ENCODE peak calls at places on chromosomes 16 and 17, in five cellular contexts. K, L, J, H and Y are unnamed samples.

GRCh38 chr17:81641825-81642489 is 5.0 kb downstream of the TSPAN10 start:
- DNase-seq in K (no peak), L (no peak), J (no peak), H (no peak), Y (no peak)

GRCh38 chr17:15233971-15234370 is 31.2 kb downstream of the PMP22 start:
- DNase-seq in K (no peak), L (no peak), J (no peak), H (no peak), Y (no peak)

GRCh38 chr17:48528153-48528912 is 2.5 kb downstream of the HOXB1 start:
- DNase-seq in K (no peak), L (no peak), J (no peak), H (no peak), Y (no peak)

GRCh38 chr17:76957600-76958464 is 89.6 kb downstream of the MGAT5B start:
- DNase-seq in K (no peak), L (no peak), J (no peak), H (no peak), Y (no peak)

GRCh38 chr16:67927131-67927941 is 4.3 kb downstream of the CTRL start:
- DNase-seq in K (no peak), L (no peak), J (no peak), H (no peak), Y (no peak)

GRCh38 chr16:17331071-17331521 is 139.7 kb downstream of the XYLT1 start:
- DNase-seq in K (no peak), L (no peak), J (no peak), H (no peak), Y (no peak)

GRCh38 chr17:9209347-9209746 is 188.0 kb downstream of the NTN1 start:
- DNase-seq in K (no peak), L (no peak), J (no peak), H (no peak), Y (no peak)

GRCh38 chr17:57391857-57392256 is 135.5 kb downstream of the MSI2 start:
- DNase-seq in K (no peak), L (no peak), J (no peak), H (no peak), Y (no peak)

GRCh38 chr16:75648265-75649076 is 898 bp downstream of the TERF2IP start:
- DNase-seq in K (peak), L (peak), J (peak), H (peak), Y (peak)

GRCh38 chr16:29674188-29674587 is 4.8 kb upstream of the QPRT start:
- DNase-seq in K (no peak), L (no peak), J (no peak), H (no peak), Y (no peak)

GRCh38 chr16:28189237-28189636 is 22.5 kb downstream of the XPO6 start:
- DNase-seq in K (no peak), L (no peak), J (no peak), H (no peak), Y (no peak)

GRCh38 chr16:23959069-23959800 is 123.5 kb downstream of the PRKCB start:
- DNase-seq in K (no peak), L (no peak), J (no peak), H (no peak), Y (no peak)

GRCh38 chr17:63601439-63602371 is 1.0 kb downstream of the TACO1 start:
- DNase-seq in K (no peak), L (no peak), J (no peak), H (no peak), Y (no peak)

GRCh38 chr17:18877104-18877503 is 19.2 kb downstream of the PRPSAP2 start:
- DNase-seq in K (no peak), L (no peak), J (no peak), H (no peak), Y (no peak)

GRCh38 chr17:59829217-59830006 is 63.3 kb downstream of the TUBD1 start:
- DNase-seq in K (no peak), L (no peak), J (peak), H (no peak), Y (no peak)

GRCh38 chr17:11240841-11241610 is at the start of gene SHISA6:
- DNase-seq in K (no peak), L (no peak), J (no peak), H (no peak), Y (no peak)

GRCh38 chr17:16398270-16399267 is 16.8 kb upstream of the TRPV2 start:
- DNase-seq in K (no peak), L (no peak), J (no peak), H (no peak), Y (no peak)

GRCh38 chr17:50206604-50207293 is 5.3 kb upstream of the COL1A1 start:
- DNase-seq in K (no peak), L (no peak), J (peak), H (no peak), Y (no peak)

GRCh38 chr16:12901597-12902436 is at the start of gene SHISA9:
- DNase-seq in K (no peak), L (no peak), J (no peak), H (no peak), Y (no peak)

GRCh38 chr16:69410285-69410990 is 14.0 kb upstream of the CYB5B start:
- DNase-seq in K (no peak), L (no peak), J (no peak), H (no peak), Y (no peak)

GRCh38 chr16:49455181-49455990 is 81.8 kb downstream of the C16orf78 start:
- DNase-seq in K (no peak), L (no peak), J (no peak), H (no peak), Y (no peak)

GRCh38 chr16:72847187-72848044 is 200.5 kb downstream of the ZFHX3 start:
- DNase-seq in K (no peak), L (no peak), J (no peak), H (no peak), Y (no peak)

GRCh38 chr16:396605-397004 is 394 bp upstream of the NME4 start:
- DNase-seq in K (no peak), L (no peak), J (no peak), H (no peak), Y (no peak)

GRCh38 chr17:35082073-35082657 is 18.7 kb upstream of the RFFL start:
- DNase-seq in K (no peak), L (no peak), J (no peak), H (no peak), Y (no peak)

GRCh38 chr16:20084624-20085226 is 11.0 kb upstream of the GPR139 start:
- DNase-seq in K (no peak), L (no peak), J (no peak), H (no peak), Y (no peak)

GRCh38 chr17:74767111-74767516 is 9.0 kb downstream of the NAT9 start:
- DNase-seq in K (no peak), L (no peak), J (no peak), H (no peak), Y (no peak)

GRCh38 chr16:81237282-81237681 is 1.2 kb upstream of the BCO1 start:
- DNase-seq in K (no peak), L (no peak), J (no peak), H (no peak), Y (no peak)

GRCh38 chr17:31339906-31340661 is 18.7 kb upstream of the EVI2A start:
- DNase-seq in K (no peak), L (no peak), J (no peak), H (no peak), Y (no peak)